ENCODE peak calls at places on chromosome 14, in ten cellular contexts. T is sigmoid colon, I is heart left ventricle, O is A549, R is IMR-90, K is testis, P is adrenal gland, G is esophagus squamous epithelium, N is ovary, U is tibial nerve. J is an unnamed sample.

GRCh38 chr14:106436310-106436905 is 910.0 kb downstream of the TMEM121 start:
- DNase-seq in T (no peak), I (peak; percentile 58), O (peak; percentile 3), R (no peak), K (peak; percentile 76), P (peak; percentile 36), G (no peak), N (no peak), U (no peak), J (peak; percentile 20)

GRCh38 chr14:83463500-83464098 is 1929.9 kb upstream of the SEL1L start:
- DNase-seq in T (no peak), I (no peak), O (no peak), R (peak; percentile 70), K (peak; percentile 80), P (peak; percentile 22), G (no peak), N (no peak), U (no peak), J (peak; percentile 52)

GRCh38 chr14:21168055-21168454 is 12.2 kb upstream of the OR5AU1 start:
- DNase-seq in T (no peak), I (no peak), O (no peak), R (peak; percentile 52), K (no peak), P (no peak), G (no peak), N (no peak), U (no peak), J (no peak)

GRCh38 chr14:70640938-70641547 is 673 bp upstream of the TTC9 start:
- DNase-seq in T (peak; percentile 72), I (no peak), O (peak; percentile 61), R (peak; percentile 58), K (peak; percentile 53), P (peak; percentile 40), G (no peak), N (peak; percentile 34), U (no peak), J (peak; percentile 26)

GRCh38 chr14:24339284-24340151 is at the start of gene RIPK3:
- DNase-seq in T (no peak), I (peak; percentile 42), O (no peak), R (no peak), K (no peak), P (no peak), G (no peak), N (no peak), U (no peak), J (peak; percentile 69)

GRCh38 chr14:22668417-22668816 is 24.3 kb upstream of the OR6J1 start:
- DNase-seq in T (no peak), I (no peak), O (no peak), R (peak; percentile 65), K (no peak), P (no peak), G (no peak), N (no peak), U (no peak), J (no peak)

GRCh38 chr14:58637040-58637390 is 747 bp upstream of the DACT1 start:
- DNase-seq in T (peak; percentile 80), I (peak; percentile 37), O (no peak), R (peak; percentile 94), K (peak; percentile 63), P (peak; percentile 34), G (no peak), N (peak; percentile 63), U (no peak), J (no peak)

GRCh38 chr14:36254020-36254614 is 66.3 kb downstream of the MBIP start:
- DNase-seq in T (no peak), I (no peak), O (no peak), R (peak; percentile 19), K (no peak), P (no peak), G (no peak), N (no peak), U (no peak), J (no peak)

GRCh38 chr14:55731881-55732498 is 152.0 kb downstream of the KTN1 start:
- DNase-seq in T (no peak), I (no peak), O (no peak), R (peak; percentile 24), K (peak; percentile 69), P (peak; percentile 29), G (no peak), N (no peak), U (peak; percentile 42), J (peak; percentile 58)

GRCh38 chr14:106694638-106695393 is 1168.4 kb downstream of the TMEM121 start:
- DNase-seq in T (no peak), I (peak; percentile 35), O (no peak), R (no peak), K (peak; percentile 70), P (peak; percentile 17), G (no peak), N (no peak), U (no peak), J (no peak)

GRCh38 chr14:81435578-81436295 is 35.6 kb upstream of the STON2 start:
- DNase-seq in T (peak; percentile 78), I (peak; percentile 69), O (peak; percentile 51), R (peak; percentile 2), K (peak; percentile 46), P (peak; percentile 27), G (no peak), N (peak; percentile 73), U (no peak), J (peak; percentile 65)

GRCh38 chr14:92670177-92670576 is 78.2 kb downstream of the LGMN start:
- DNase-seq in T (no peak), I (peak; percentile 62), O (no peak), R (peak; percentile 86), K (no peak), P (no peak), G (no peak), N (no peak), U (no peak), J (no peak)
- TF ChIP-seq CTCF in T (no peak), I (no peak), O (no peak), R (no peak), K (no peak), P (no peak), G (peak; percentile 14), N (no peak), U (no peak), J (no peak)

DNA sequence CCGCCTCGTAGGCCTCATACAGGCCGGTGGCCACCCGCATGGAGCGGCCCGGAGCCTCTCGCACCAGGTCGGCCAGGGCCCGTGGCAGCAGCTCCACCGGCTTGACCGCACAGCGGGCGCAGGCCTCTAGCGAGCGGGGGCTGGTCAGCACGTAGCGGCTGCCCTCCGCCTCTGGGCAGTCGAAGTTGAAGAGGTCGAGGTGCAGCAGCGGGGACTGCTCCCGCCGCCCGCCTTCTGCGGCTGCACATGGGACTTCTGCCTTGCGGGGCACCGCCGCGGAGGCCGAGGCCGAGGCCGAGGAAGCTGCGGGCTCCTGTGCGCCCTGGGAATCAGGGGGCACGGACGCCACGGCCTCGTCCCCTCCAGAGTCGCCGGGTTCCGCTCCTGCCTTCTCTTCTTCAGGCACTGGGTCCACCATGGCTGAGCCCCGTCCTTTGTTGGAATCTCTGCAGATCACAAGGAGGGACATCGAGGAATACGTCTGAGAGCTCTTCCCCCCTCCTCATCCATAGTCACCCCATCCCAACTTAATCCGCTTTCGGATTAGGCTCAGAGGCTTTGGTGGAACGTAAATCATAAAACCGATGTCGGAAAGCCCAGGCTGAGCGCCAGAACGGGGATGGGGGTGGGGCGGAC is 1.3 kb downstream of the CCDC177 start:
- DNase-seq in T (no peak), I (no peak), O (no peak), R (no peak), K (no peak), P (no peak), G (no peak), N (no peak), U (no peak), J (no peak)
- H3K4me3 ChIP-seq in T (no peak overlapping the region), I (peak overlapping the region; percentile 31), O (peak overlapping the region; percentile 45), R (no peak overlapping the region), K (peak overlapping the region; percentile 1), P (no peak overlapping the region), G (peak overlapping the region; percentile 66), N (no peak overlapping the region), U (peak overlapping the region; percentile 52), J (no peak overlapping the region)

GRCh38 chr14:96037891-96038557 is 1.1 kb upstream of the C14orf132 start:
- DNase-seq in T (peak; percentile 77), I (peak; percentile 63), O (peak; percentile 34), R (no peak), K (no peak), P (peak; percentile 38), G (no peak), N (no peak), U (peak; percentile 44), J (peak; percentile 51)

GRCh38 chr14:96040836-96041371 is 1.7 kb downstream of the C14orf132 start:
- DNase-seq in T (no peak), I (no peak), O (no peak), R (peak; percentile 66), K (no peak), P (no peak), G (no peak), N (no peak), U (no peak), J (no peak)

GRCh38 chr14:96038920-96039632 is at the start of gene C14orf132:
- DNase-seq in T (peak; percentile 85), I (peak; percentile 66), O (peak; percentile 52), R (peak; percentile 48), K (peak; percentile 68), P (peak; percentile 55), G (no peak), N (peak; percentile 67), U (peak; percentile 59), J (peak; percentile 63)

GRCh38 chr14:96038558-96038919 is 623 bp upstream of the C14orf132 start:
- DNase-seq in T (no peak), I (no peak), O (no peak), R (no peak), K (no peak), P (no peak), G (no peak), N (no peak), U (no peak), J (no peak)

GRCh38 chr14:96039633-96040311 is 610 bp downstream of the C14orf132 start:
- DNase-seq in T (peak; percentile 70), I (peak; percentile 31), O (peak; percentile 24), R (peak; percentile 16), K (no peak), P (peak; percentile 32), G (no peak), N (no peak), U (no peak), J (no peak)
- TF ChIP-seq POLR2A in T (no peak), I (no peak), O (no peak), R (no peak), K (no peak), P (no peak), G (no peak), N (no peak), U (no peak), J (no peak)

GRCh38 chr14:95918466-95918865 is 41.8 kb downstream of the TUNAR start:
- DNase-seq in T (no peak), I (no peak), O (no peak), R (peak; percentile 1), K (no peak), P (no peak), G (no peak), N (no peak), U (no peak), J (no peak)

GRCh38 chr14:95910628-95911027 is 34.0 kb downstream of the TUNAR start:
- DNase-seq in T (no peak), I (no peak), O (no peak), R (no peak), K (no peak), P (no peak), G (no peak), N (no peak), U (no peak), J (no peak)

DNA sequence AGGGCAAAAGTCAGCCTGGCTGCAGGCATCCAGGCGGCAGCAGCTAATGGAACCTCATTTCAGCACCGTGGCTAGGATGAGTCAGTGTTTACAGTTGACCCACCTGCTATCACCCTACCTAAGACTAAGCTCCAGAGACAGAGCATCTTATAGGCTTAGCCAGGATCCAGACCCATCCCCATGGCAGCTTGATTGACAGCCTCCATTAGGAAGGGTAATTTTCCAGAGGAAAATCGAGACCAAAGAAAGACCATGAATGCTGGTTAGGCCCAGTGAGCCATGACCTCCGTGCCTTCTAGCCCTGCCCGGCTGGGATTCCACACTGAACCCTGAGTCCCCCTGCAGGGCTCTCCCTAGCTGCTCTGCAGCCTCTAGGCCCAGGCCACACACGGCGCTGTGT is 38.7 kb downstream of the TUNAR start:
- DNase-seq in T (no peak), I (no peak), O (no peak), R (no peak), K (no peak), P (no peak), G (no peak), N (no peak), U (no peak), J (no peak)
- TF ChIP-seq CTCF in T (no peak), I (no peak), O (no peak), R (no peak), K (no peak), P (no peak), G (no peak), N (no peak), U (no peak), J (no peak)

J was measured in body of pancreas.